ENCODE peak calls at places on chromosomes 12 and 14, in seven cellular contexts. C is upper lobe of right lung; O is CD8-positive, alpha-beta T cell; A is epithelial cell of proximal tubule; M is HCT116; S is ascending aorta; N is coronary artery. Z is an unnamed sample.

GRCh38 chr12:120373683-120374082 is 4.7 kb upstream of the MSI1 start:
- DNase-seq in C (no peak), O (no peak), A (no peak), M (no peak), S (no peak), N (no peak), Z (no peak)

GRCh38 chr12:60465060-60465459 is 869.2 kb downstream of the SLC16A7 start:
- DNase-seq in C (no peak), O (no peak), A (no peak), M (no peak), S (no peak), N (no peak), Z (no peak)

GRCh38 chr14:42556551-42556950 is 949.9 kb downstream of the LRFN5 start:
- DNase-seq in C (no peak), O (no peak), A (no peak), M (no peak), S (no peak), N (no peak), Z (no peak)

GRCh38 chr14:34684578-34684977 is 29.8 kb downstream of the CFL2 start:
- DNase-seq in C (no peak), O (no peak), A (no peak), M (no peak), S (no peak), N (no peak), Z (no peak)

GRCh38 chr14:93476305-93476704 is 45.6 kb downstream of the UNC79 start:
- DNase-seq in C (no peak), O (no peak), A (no peak), M (no peak), S (no peak), N (no peak), Z (no peak)

GRCh38 chr12:104662203-104662602 is 205.5 kb downstream of the CHST11 start:
- DNase-seq in C (no peak), O (no peak), A (no peak), M (no peak), S (no peak), N (no peak), Z (no peak)

GRCh38 chr12:71399197-71399596 is 40.4 kb upstream of the LGR5 start:
- DNase-seq in C (no peak), O (no peak), A (no peak), M (no peak), S (no peak), N (no peak), Z (no peak)

GRCh38 chr12:4355843-4356327 is 23.6 kb downstream of the FGF23 start:
- DNase-seq in C (no peak), O (peak), A (no peak), M (peak), S (no peak), N (no peak), Z (peak)

GRCh38 chr14:34461334-34462131 is 507 bp downstream of the SPTSSA start:
- DNase-seq in C (peak), O (peak), A (no peak), M (peak), S (no peak), N (peak), Z (no peak)

GRCh38 chr12:25698782-25699181 is 145.7 kb upstream of the LMNTD1 start:
- DNase-seq in C (no peak), O (no peak), A (no peak), M (no peak), S (no peak), N (no peak), Z (no peak)

GRCh38 chr12:38456769-38457168 is 140.2 kb downstream of the ALG10B start:
- DNase-seq in C (no peak), O (no peak), A (no peak), M (no peak), S (no peak), N (no peak), Z (no peak)

GRCh38 chr12:52025301-52026172 is 18.8 kb downstream of the TAMALIN start:
- DNase-seq in C (peak), O (peak), A (peak), M (peak), S (no peak), N (peak), Z (no peak)

GRCh38 chr12:19158909-19159308 is 29.4 kb downstream of the PLEKHA5 start:
- DNase-seq in C (no peak), O (no peak), A (no peak), M (no peak), S (no peak), N (no peak), Z (no peak)

GRCh38 chr12:7091660-7092228 is 501 bp downstream of the C1R start:
- DNase-seq in C (peak), O (no peak), A (no peak), M (no peak), S (no peak), N (peak), Z (no peak)

GRCh38 chr12:11654338-11654737 is 4.9 kb downstream of the ETV6 start:
- DNase-seq in C (no peak), O (no peak), A (no peak), M (no peak), S (no peak), N (no peak), Z (no peak)
- H3K4me3 ChIP-seq in C (no peak), O (no peak), A (no peak), M (no peak), S (no peak), N (no peak), Z (no peak)

DNA sequence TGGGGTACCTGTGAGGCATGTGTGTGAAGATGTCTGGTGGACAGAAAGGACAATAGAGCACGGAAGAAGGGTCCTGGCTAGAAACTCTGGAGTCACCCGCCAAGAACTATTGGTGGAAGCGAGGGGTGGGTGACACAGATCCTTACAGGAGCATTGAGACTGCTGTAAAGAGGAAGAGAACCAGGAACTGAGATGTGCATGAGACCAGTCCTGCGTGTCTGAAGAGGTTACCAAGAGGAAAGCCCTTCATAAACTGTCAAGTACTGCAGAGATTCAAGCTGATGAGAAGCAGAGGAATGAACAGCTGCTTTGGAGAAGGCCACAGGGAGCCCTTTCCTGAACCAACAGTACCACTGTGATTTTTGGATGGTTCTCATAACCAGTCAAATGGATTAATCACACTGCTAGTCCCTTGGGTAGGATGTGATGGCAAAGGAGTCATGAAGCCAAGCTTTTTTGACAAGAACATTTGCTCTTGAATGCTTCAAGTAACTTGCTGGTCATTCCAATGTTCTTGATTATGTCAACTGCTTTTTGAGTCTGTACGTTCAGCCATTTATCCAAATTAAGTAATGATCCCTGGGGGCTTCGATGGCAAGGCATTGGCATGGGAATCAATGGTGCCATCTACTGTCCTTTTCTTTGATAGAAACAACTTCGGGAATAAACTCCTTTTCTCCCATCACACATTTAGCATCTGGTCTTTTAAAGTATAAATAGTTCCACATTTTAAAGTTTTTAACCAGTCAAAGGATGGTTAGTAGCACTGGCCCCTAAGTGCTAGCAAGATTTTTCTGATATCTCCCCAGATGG is 42.9 kb downstream of the GPR135 start:
- DNase-seq in C (no peak), O (no peak), A (no peak), M (no peak), S (no peak), N (no peak), Z (peak)
- TF ChIP-seq CTCF in C (peak), O (no peak), A (peak), M (peak), S (peak), N (no peak), Z (no peak)

DNA sequence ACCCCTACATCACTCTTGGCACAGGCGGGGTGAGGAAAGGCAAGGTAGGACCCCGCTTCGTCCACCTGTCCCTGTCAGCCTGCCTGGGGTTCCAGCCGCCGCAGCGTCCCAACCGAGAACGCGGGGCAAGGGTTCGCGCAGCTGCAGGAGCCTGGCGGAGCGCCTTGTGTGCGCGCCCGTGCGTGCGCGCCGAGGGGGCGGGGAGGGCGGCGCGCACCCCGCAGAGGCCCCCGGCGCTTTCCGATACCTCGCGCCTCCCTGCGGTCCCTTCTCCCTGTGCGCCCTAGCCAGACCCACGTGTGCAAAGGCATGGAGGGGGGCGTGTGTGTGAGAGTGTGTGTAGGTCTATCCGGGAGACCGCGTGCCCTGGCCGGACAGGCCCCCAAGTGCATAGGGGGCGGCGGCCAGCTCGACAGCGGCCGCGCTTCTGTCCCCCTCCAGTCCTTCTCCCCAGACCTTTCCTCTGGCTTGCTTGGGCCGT is 122.4 kb downstream of the TSPAN9 start:
- DNase-seq in C (no peak), O (no peak), A (no peak), M (no peak), S (no peak), N (no peak), Z (no peak)
- H3K4me3 ChIP-seq in C (peak), O (no peak), A (peak), M (no peak), S (peak), N (peak), Z (no peak)

DNA sequence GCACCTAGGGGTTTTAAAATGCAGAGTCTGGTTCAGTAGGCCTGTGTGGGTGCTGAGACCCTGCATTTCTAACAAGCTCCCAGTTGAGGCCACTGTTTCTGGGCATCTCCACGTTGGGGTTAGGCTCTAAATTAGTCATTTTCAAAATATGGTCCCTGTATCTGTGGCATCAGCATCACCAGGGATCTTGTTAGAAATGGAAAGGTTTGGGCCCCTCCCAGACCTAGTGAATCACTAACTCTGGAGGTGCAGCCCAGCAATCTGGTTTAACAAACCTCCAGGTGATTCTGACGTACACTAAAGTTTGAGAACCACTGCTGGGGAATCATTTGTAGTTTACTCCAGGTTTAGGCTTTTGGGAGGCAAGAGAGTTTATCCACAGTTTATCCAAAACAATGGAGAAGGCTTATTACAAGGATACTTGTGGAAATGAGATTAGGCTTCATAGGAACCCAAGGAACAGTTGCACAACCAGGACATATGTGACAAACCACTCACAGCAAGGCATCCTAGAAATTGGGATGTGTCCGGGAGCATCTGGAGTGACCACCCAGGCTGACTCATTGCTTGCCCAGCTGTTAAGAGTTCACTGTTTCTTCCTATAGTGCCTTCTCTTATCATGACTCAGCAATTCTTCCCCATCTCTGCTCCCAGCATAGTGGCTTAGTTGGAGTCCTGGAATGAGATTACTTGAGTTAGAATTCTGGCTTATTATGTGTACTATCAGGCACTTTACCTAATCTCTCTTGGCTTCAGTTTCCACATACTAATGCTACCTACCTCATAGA is 71.6 kb upstream of the STXBP6 start:
- DNase-seq in C (no peak), O (no peak), A (no peak), M (no peak), S (no peak), N (no peak), Z (no peak)
- TF ChIP-seq CTCF in C (no peak), O (no peak), A (no peak), M (no peak), S (no peak), N (no peak), Z (no peak)

DNA sequence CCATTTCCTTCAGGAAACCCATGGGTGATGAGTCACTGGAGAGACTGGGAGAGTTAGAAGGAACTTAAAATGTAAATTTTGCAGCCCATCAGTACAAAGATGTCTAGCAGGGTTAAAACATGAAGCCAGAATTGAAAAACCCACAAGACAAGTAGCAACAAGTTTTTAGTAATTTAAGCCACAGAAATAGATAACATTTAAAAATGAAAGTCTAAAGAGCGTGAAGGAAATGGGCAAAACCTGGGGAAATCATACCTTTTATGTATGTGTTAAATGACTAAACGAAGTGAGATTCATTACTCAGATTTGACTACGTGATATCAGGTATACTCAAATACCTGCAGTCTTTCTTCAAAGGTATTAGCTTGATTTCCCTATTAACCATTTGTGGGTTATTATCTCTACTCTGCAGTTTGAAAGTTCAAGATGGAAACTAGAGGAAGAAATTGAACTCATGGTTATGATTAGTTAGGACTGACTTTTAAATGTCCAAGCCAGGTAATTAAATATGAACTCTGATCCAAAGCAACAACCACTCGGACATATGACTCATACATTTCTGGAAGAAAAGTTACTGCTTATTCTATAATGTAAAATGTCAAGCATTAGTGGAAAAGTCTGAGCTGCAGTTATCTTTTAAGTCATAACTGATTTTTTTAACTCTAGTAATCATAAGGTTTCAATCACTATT is 84.1 kb downstream of the ITPR2 start:
- DNase-seq in C (no peak), O (no peak), A (no peak), M (no peak), S (no peak), N (no peak), Z (peak)
- H3K4me3 ChIP-seq in C (no peak), O (no peak), A (no peak), M (peak), S (no peak), N (no peak), Z (no peak)

DNA sequence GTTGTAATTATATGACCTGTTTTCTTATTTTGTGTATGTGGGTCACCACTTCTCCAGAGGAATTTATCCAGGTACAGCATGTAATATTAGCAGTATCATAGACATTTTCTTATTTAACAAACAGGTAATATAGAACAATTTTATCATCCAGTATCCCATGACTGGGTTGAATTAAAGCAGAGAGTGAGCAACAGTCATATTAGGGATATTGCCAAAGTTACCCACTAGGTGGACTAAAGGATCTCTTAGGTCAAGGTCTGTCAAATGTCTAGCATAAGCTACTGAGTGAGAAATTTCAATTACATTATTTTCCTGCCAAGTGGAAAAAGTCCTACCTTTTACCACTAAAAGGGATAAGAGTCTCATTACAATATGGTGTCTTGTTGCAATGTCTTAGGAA is 62.1 kb upstream of the TRIM9 start:
- DNase-seq in C (no peak), O (no peak), A (no peak), M (peak), S (no peak), N (no peak), Z (no peak)
- TF ChIP-seq CTCF in C (peak), O (no peak), A (peak), M (peak), S (no peak), N (no peak), Z (peak)

GRCh38 chr12:128266086-128266485 is 884 bp upstream of the TMEM132C start:
- DNase-seq in C (no peak), O (no peak), A (no peak), M (no peak), S (no peak), N (no peak), Z (no peak)
- H3K4me3 ChIP-seq in C (no peak), O (no peak), A (no peak), M (no peak), S (no peak), N (peak), Z (no peak)

GRCh38 chr12:118135788-118136558 is at the start of gene PEBP1:
- DNase-seq in C (peak), O (peak), A (no peak), M (peak), S (peak), N (peak), Z (peak)
- TF ChIP-seq CTCF in C (no peak), O (no peak), A (no peak), M (no peak), S (no peak), N (no peak), Z (no peak)

GRCh38 chr14:54565236-54566151 is 1.4 kb upstream of the SAMD4A start:
- DNase-seq in C (peak), O (peak), A (no peak), M (peak), S (peak), N (peak), Z (peak)

GRCh38 chr14:54564799-54565235 is 2.1 kb upstream of the SAMD4A start:
- DNase-seq in C (no peak), O (no peak), A (no peak), M (no peak), S (no peak), N (no peak), Z (no peak)

GRCh38 chr14:54562334-54562733 is 4.6 kb upstream of the SAMD4A start:
- DNase-seq in C (no peak), O (no peak), A (no peak), M (no peak), S (no peak), N (no peak), Z (no peak)

GRCh38 chr14:54566152-54566409 is 847 bp upstream of the SAMD4A start:
- DNase-seq in C (no peak), O (peak), A (no peak), M (no peak), S (no peak), N (no peak), Z (no peak)

GRCh38 chr14:54564071-54564798 is 2.7 kb upstream of the SAMD4A start:
- DNase-seq in C (no peak), O (no peak), A (no peak), M (no peak), S (no peak), N (no peak), Z (no peak)
- H3K4me3 ChIP-seq in C (peak), O (peak), A (peak), M (peak), S (peak), N (peak), Z (peak)

DNA sequence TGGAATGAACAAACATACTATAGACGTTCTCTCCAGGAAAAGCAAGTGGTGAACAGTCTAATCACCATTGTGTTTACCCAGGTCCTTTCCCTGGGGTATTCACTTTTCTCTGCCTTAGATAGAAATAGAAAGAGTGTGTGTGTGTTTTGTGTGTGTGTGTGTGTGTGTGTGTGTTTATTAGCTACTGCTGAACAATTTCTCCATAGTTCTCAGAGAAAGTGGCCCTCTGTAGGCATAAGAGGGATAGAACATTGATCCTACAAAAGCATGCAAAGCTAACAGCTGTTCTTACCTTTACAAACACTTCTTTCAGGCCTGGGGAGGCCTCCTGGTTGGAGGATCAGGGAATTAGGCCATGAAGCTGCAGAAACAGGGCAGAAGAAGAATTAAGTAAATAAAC is 665.7 kb upstream of the TBX3 start:
- DNase-seq in C (no peak), O (no peak), A (no peak), M (no peak), S (no peak), N (no peak), Z (no peak)
- TF ChIP-seq CTCF in C (no peak), O (no peak), A (no peak), M (no peak), S (no peak), N (no peak), Z (no peak)

Z was measured in GM12864.